ENCODE peak calls at places on chromosomes 7 and 10, in five cellular contexts. K, T, P, G and N are unnamed samples.

GRCh38 chr10:18665815-18666558 is 6.8 kb downstream of the ARL5B start:
- DNase-seq in K (no peak), T (no peak), P (no peak), G (no peak), N (no peak)

GRCh38 chr10:13453896-13454295 is 74.9 kb downstream of the BEND7 start:
- DNase-seq in K (no peak), T (no peak), P (no peak), G (peak; percentile 59), N (no peak)

GRCh38 chr10:102484021-102484420 is 18.5 kb downstream of the ACTR1A start:
- DNase-seq in K (no peak), T (no peak), P (no peak), G (no peak), N (no peak)

GRCh38 chr10:130867446-130868194 is 443.9 kb downstream of the TCERG1L start:
- DNase-seq in K (no peak), T (no peak), P (no peak), G (no peak), N (no peak)

GRCh38 chr10:119104653-119105024 is 726 bp downstream of the DENND10 start:
- DNase-seq in K (no peak), T (peak; percentile 25), P (no peak), G (peak; percentile 42), N (peak; percentile 19)

GRCh38 chr10:118835682-118836326 is 81.0 kb upstream of the CACUL1 start:
- DNase-seq in K (peak; percentile 62), T (no peak), P (no peak), G (no peak), N (peak; percentile 57)

GRCh38 chr7:140190588-140190987 is 13.8 kb upstream of the KDM7A start:
- DNase-seq in K (no peak), T (no peak), P (no peak), G (no peak), N (no peak)

GRCh38 chr10:43737003-43737402 is 88.3 kb upstream of the ZNF32 start:
- DNase-seq in K (no peak), T (peak; percentile 53), P (no peak), G (no peak), N (no peak)

GRCh38 chr10:9096288-9096687 is 1041.8 kb downstream of the GATA3 start:
- DNase-seq in K (no peak), T (no peak), P (no peak), G (no peak), N (no peak)

GRCh38 chr10:10500941-10501340 is 516.7 kb upstream of the CELF2 start:
- DNase-seq in K (no peak), T (no peak), P (no peak), G (no peak), N (no peak)

GRCh38 chr10:85510682-85511081 is 855.9 kb downstream of the GRID1 start:
- DNase-seq in K (no peak), T (no peak), P (no peak), G (no peak), N (no peak)
- H3K4me3 ChIP-seq in K (no peak overlapping the region), T (no peak overlapping the region), P (no peak overlapping the region), G (no peak overlapping the region), N (no peak overlapping the region)

GRCh38 chr7:132575336-132575986 is 809 bp downstream of the PLXNA4 start:
- DNase-seq in K (no peak), T (peak; percentile 71), P (no peak), G (peak; percentile 65), N (peak; percentile 12)
- H3K4me3 ChIP-seq in K (no peak overlapping the region), T (peak overlapping the region; percentile 89), P (no peak overlapping the region), G (peak overlapping the region; percentile 39), N (no peak overlapping the region)

GRCh38 chr10:6151087-6151977 is 51.4 kb upstream of the PFKFB3 start:
- DNase-seq in K (no peak), T (peak; percentile 70), P (no peak), G (no peak), N (peak; percentile 60)
- H3K4me3 ChIP-seq in K (peak overlapping the region; percentile 4), T (no peak overlapping the region), P (no peak overlapping the region), G (no peak overlapping the region), N (no peak overlapping the region)

GRCh38 chr10:86261933-86262665 is 104.5 kb downstream of the GRID1 start:
- DNase-seq in K (peak; percentile 45), T (no peak), P (no peak), G (no peak), N (peak; percentile 52)

GRCh38 chr10:86263907-86264306 is 102.7 kb downstream of the GRID1 start:
- DNase-seq in K (no peak), T (no peak), P (no peak), G (no peak), N (no peak)

GRCh38 chr10:86263209-86263608 is 103.4 kb downstream of the GRID1 start:
- DNase-seq in K (peak; percentile 41), T (no peak), P (no peak), G (no peak), N (no peak)

GRCh38 chr10:86261470-86261869 is 105.1 kb downstream of the GRID1 start:
- DNase-seq in K (no peak), T (no peak), P (no peak), G (no peak), N (no peak)

DNA sequence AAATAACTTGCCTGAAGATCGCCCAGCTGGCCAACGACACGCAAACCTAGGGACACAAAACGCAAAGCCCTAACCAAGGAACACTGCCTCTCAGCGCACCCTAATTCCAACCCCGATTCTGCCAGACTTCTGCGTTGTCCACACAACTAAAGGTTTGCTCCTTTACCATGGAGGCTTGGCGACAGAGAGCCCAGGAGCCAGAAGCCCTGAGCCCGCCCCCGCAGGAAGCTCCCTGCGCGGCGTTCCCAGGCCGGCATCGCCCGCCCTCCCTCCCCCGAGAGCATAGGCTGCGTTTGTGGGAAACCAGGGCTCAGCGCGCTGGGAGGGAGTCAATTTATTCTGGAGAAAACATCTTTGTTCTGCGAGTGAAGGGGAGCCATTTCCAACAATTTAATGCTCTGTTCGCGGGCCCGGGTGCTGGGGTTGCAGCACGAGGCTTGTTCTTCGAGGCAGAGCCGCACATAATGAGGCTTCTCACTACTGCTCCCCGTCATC is 103.9 kb downstream of the GRID1 start:
- DNase-seq in K (no peak), T (no peak), P (no peak), G (peak; percentile 23), N (no peak)
- H3K4me3 ChIP-seq in K (no peak overlapping the region), T (no peak overlapping the region), P (no peak overlapping the region), G (no peak overlapping the region), N (no peak overlapping the region)